ENCODE peak calls at places on chromosomes 2 and 18, in eight cellular contexts. W is testis, A is K562, O is H54, U is spleen, L is endothelial cell of umbilical vein, N is HepG2, T is esophagus squamous epithelium. Z is an unnamed sample.
A peak's percentile ranks its signal among the peaks of the same experiment; 100 is the strongest.

GRCh38 chr2:130765464-130765863 is 10.1 kb downstream of the AMER3 start:
- DNase-seq in W (no peak), A (no peak), O (no peak), U (peak; percentile 60), L (no peak), N (no peak), T (no peak), Z (no peak)

GRCh38 chr2:219120082-219120481 is 40.5 kb downstream of the NHEJ1 start:
- DNase-seq in W (no peak), A (no peak), O (no peak), U (no peak), L (no peak), N (no peak), T (no peak), Z (no peak)

GRCh38 chr2:43174368-43175186 is 51.8 kb downstream of the ZFP36L2 start:
- DNase-seq in W (no peak), A (no peak), O (no peak), U (peak; percentile 93), L (peak; percentile 96), N (no peak), T (no peak), Z (peak; percentile 66)

GRCh38 chr2:219570194-219570923 is 980 bp downstream of the OBSL1 start:
- DNase-seq in W (peak; percentile 43), A (peak; percentile 41), O (no peak), U (no peak), L (peak; percentile 36), N (no peak), T (no peak), Z (peak; percentile 21)

GRCh38 chr18:62928316-62928715 is 213.0 kb downstream of the PHLPP1 start:
- DNase-seq in W (no peak), A (no peak), O (no peak), U (no peak), L (no peak), N (no peak), T (no peak), Z (no peak)

GRCh38 chr2:40488927-40489677 is 37.2 kb upstream of the SLC8A1 start:
- DNase-seq in W (no peak), A (no peak), O (no peak), U (no peak), L (no peak), N (no peak), T (no peak), Z (no peak)

GRCh38 chr2:10252202-10252601 is 50.5 kb upstream of the HPCAL1 start:
- DNase-seq in W (no peak), A (no peak), O (no peak), U (peak; percentile 21), L (no peak), N (no peak), T (no peak), Z (no peak)

GRCh38 chr2:50711714-50712113 is 320.2 kb downstream of the NRXN1 start:
- DNase-seq in W (no peak), A (no peak), O (no peak), U (no peak), L (no peak), N (no peak), T (no peak), Z (no peak)

GRCh38 chr2:136381722-136382633 is 264.0 kb upstream of the CXCR4 start:
- DNase-seq in W (no peak), A (no peak), O (no peak), U (peak; percentile 84), L (no peak), N (no peak), T (no peak), Z (peak; percentile 23)

GRCh38 chr2:64661770-64662169 is 8.1 kb upstream of the SERTAD2 start:
- DNase-seq in W (no peak), A (no peak), O (no peak), U (no peak), L (peak; percentile 14), N (no peak), T (no peak), Z (no peak)

GRCh38 chr2:99389946-99390345 is 52.8 kb downstream of the EIF5B start:
- DNase-seq in W (no peak), A (no peak), O (no peak), U (no peak), L (no peak), N (no peak), T (no peak), Z (no peak)

GRCh38 chr2:237617305-237617982 is 9.9 kb upstream of the LRRFIP1 start:
- DNase-seq in W (no peak), A (no peak), O (no peak), U (no peak), L (peak; percentile 59), N (no peak), T (no peak), Z (no peak)

GRCh38 chr2:63261222-63261621 is 210.6 kb downstream of the OTX1 start:
- DNase-seq in W (no peak), A (no peak), O (no peak), U (no peak), L (no peak), N (no peak), T (no peak), Z (no peak)

GRCh38 chr2:200810967-200811335 is 759 bp upstream of the BZW1 start:
- DNase-seq in W (no peak), A (no peak), O (no peak), U (no peak), L (no peak), N (no peak), T (no peak), Z (no peak)
- TF ChIP-seq POLR2A in W (no peak), A (no peak), O (no peak), U (no peak), L (peak; percentile 78), N (no peak), T (peak; percentile 46), Z (no peak)

GRCh38 chr2:3571284-3571683 is 3.8 kb upstream of the RPS7 start:
- DNase-seq in W (no peak), A (no peak), O (peak; percentile 60), U (no peak), L (no peak), N (no peak), T (no peak), Z (no peak)

GRCh38 chr2:3572620-3573019 is 2.4 kb upstream of the RPS7 start:
- DNase-seq in W (no peak), A (no peak), O (no peak), U (no peak), L (no peak), N (no peak), T (no peak), Z (no peak)

GRCh38 chr2:3563521-3563976 is 5.4 kb upstream of the RNASEH1 start:
- DNase-seq in W (no peak), A (no peak), O (no peak), U (no peak), L (no peak), N (no peak), T (no peak), Z (peak; percentile 38)

GRCh38 chr2:3565117-3565516 is 7.0 kb upstream of the RNASEH1 start:
- DNase-seq in W (no peak), A (no peak), O (no peak), U (no peak), L (no peak), N (no peak), T (no peak), Z (no peak)

DNA sequence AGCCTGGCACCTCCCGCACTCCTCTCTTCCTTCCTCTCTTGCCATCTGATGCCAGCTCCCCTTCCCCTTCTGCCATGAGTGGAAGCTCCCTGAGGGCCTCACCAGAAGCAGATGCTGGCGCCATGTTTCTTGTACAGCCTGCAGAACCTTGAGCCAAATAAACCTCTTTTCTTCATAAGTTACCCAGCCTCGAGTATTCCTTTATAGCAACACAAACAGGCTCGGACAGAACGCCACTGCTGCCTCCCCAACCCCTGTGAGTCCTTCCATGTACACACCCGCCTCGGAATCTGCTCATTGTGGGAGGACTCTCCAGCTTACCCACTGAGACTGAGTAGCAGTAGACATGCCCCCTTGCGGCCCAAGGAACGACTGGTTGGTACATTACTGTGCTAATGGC is 8.3 kb upstream of the RPS7 start:
- DNase-seq in W (no peak), A (no peak), O (no peak), U (no peak), L (no peak), N (no peak), T (no peak), Z (no peak)
- TF ChIP-seq POLR2A in W (no peak), A (no peak), O (no peak), U (no peak), L (no peak), N (no peak), T (no peak), Z (no peak)

DNA sequence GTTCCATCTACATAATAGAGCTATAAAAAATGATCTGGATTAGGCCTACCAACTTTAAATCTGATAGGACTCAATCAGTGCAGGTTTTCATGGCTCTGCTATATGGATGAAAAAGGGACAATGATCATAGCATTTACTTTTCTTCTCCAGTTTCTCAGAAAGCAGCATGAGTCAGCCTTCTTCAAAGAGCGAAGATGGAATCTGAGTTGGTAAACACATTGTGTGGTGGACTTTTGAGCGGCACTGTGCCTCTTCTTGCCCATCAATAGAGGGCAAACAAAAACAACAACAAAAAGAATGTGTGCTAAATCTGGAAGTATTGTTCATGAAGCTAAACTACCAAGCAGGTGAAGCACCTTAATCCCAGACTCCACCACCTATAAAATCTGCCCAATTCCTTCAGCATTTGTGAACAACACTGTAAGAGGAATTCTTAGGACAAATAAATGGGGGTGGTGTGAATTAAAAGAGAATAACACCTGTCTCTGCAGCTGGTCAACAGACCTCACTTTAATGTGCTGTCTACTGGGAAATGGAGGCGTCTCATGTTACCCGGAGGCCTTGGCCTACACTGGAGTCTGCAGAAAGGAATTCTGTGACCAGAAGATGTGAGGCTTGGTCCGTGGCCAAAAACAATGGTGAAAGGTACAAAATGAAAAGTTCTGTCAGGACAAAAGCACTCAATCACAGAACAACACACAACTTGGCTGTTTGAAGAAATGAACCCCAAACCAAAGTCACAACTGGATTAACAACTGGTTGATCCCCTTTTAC is 609.0 kb downstream of the IRS1 start:
- DNase-seq in W (no peak), A (no peak), O (no peak), U (no peak), L (no peak), N (peak; percentile 47), T (no peak), Z (no peak)
- TF ChIP-seq POLR2A in W (no peak), A (no peak), O (no peak), U (no peak), L (no peak), N (no peak), T (no peak), Z (no peak)

GRCh38 chr2:95207111-95207961 is at the start of gene ZNF892:
- DNase-seq in W (peak; percentile 96), A (peak; percentile 75), O (peak; percentile 57), U (peak; percentile 96), L (peak; percentile 90), N (peak; percentile 35), T (peak; percentile 35), Z (peak; percentile 92)
- TF ChIP-seq POLR2A in W (no peak), A (no peak), O (peak; percentile 8), U (no peak), L (peak; percentile 85), N (no peak), T (peak; percentile 40), Z (peak; percentile 60)

Z was measured in GM12892.